ENCODE peak calls at places on chromosome 17, in nine cellular contexts. M, L, N, Z, K, E, S, D and T are unnamed samples.

GRCh38 chr17:4901648-4902344 is 1.1 kb downstream of the CHRNE start:
- DNase-seq in N (no peak), D (no peak), Z (peak; percentile 75), E (peak; percentile 50), S (no peak), L (no peak), M (no peak), K (peak; percentile 86), T (no peak)

GRCh38 chr17:3556905-3557767 is 476 bp downstream of the TRPV3 start:
- DNase-seq in E (no peak), D (no peak), S (no peak), Z (peak; percentile 40), M (no peak), L (no peak), N (no peak), K (no peak), T (no peak)

GRCh38 chr17:48613862-48614694 is 1.0 kb downstream of the HOXB8 start:
- DNase-seq in L (no peak), K (no peak), D (no peak), N (no peak), Z (peak; percentile 65), S (peak; percentile 69), E (no peak), M (no peak), T (no peak)

GRCh38 chr17:64780096-64781012 is 118.2 kb upstream of the SMURF2 start:
- DNase-seq in N (peak; percentile 87), E (peak; percentile 84), S (peak; percentile 62), D (peak; percentile 24), K (peak; percentile 93), M (no peak), Z (peak; percentile 92), L (peak; percentile 10), T (peak; percentile 68)

GRCh38 chr17:29205047-29205446 is 24.8 kb upstream of the MYO18A start:
- DNase-seq in D (no peak), N (no peak), L (no peak), K (no peak), Z (no peak), M (no peak), S (no peak), E (no peak), T (peak; percentile 25)

GRCh38 chr17:72308744-72309395 is 188.1 kb downstream of the SOX9 start:
- DNase-seq in M (no peak), E (no peak), D (no peak), L (no peak), Z (no peak), S (peak; percentile 33), K (no peak), N (no peak), T (no peak)

GRCh38 chr17:81136366-81136765 is 28.9 kb upstream of the PVALEF start:
- DNase-seq in N (no peak), E (no peak), S (no peak), D (no peak), Z (no peak), L (no peak), K (no peak), M (no peak), T (no peak)

GRCh38 chr17:4480929-4481898 is 17.5 kb upstream of the SPNS2 start:
- DNase-seq in N (no peak), D (no peak), K (no peak), S (no peak), L (no peak), Z (peak; percentile 78), E (no peak), M (no peak), T (no peak)

GRCh38 chr17:62178579-62178978 is 113.5 kb upstream of the MED13 start:
- DNase-seq in E (no peak), D (no peak), M (no peak), K (no peak), S (peak; percentile 60), L (peak; percentile 2), Z (no peak), N (no peak), T (no peak)

GRCh38 chr17:81249233-81250040 is 10.3 kb downstream of the NDUFAF8 start:
- DNase-seq in D (no peak), S (peak; percentile 35), M (no peak), Z (no peak), L (peak; percentile 42), N (no peak), K (no peak), E (no peak), T (no peak)

GRCh38 chr17:75487351-75488070 is 27.8 kb downstream of the CASKIN2 start:
- DNase-seq in N (no peak), Z (no peak), L (no peak), D (no peak), K (peak; percentile 69), M (no peak), S (peak; percentile 4), E (no peak), T (no peak)

GRCh38 chr17:47776330-47777197 is 43.5 kb downstream of the TBX21 start:
- DNase-seq in L (peak; percentile 6), Z (no peak), E (no peak), S (peak; percentile 59), D (no peak), N (no peak), K (no peak), M (peak; percentile 17), T (peak; percentile 42)

GRCh38 chr17:51402881-51403280 is 142.5 kb downstream of the UTP18 start:
- DNase-seq in K (no peak), L (no peak), N (no peak), S (no peak), M (no peak), Z (no peak), E (no peak), D (no peak), T (no peak)

GRCh38 chr17:81067331-81067730 is 32.4 kb downstream of the BAIAP2 start:
- DNase-seq in Z (no peak), N (no peak), L (no peak), S (no peak), E (no peak), M (no peak), D (no peak), K (no peak), T (no peak)

DNA sequence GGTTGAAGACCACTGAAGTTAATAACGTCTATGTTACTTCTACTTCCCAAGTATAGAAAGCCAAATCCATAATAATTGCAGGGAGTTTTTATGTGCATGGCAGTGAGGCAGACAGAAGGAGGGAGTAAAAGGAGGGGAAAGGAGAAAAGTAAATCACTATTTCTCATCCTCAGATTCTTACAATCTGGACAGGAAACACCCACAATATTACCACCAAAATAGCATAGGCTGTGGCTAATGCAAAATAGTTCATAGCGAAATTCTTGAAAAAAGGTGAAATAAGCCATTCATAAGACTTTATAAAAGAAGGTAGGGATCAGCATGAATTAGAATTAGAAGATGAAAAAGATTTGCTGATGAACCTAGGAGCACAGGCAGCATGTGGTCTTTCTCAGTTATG is 128.1 kb downstream of the KCNJ2 start:
- DNase-seq in E (no peak), L (no peak), S (no peak), Z (no peak), M (no peak), N (no peak), K (no peak), D (no peak), T (no peak)
- H3K9me3 ChIP-seq in E (no peaks in the 10 kb centered on the region), L (no peaks in the 10 kb centered on the region), S (no peaks in the 10 kb centered on the region), Z (no peaks in the 10 kb centered on the region), M (no peaks in the 10 kb centered on the region), N (no peaks in the 10 kb centered on the region), K (no peaks in the 10 kb centered on the region), D (no peaks in the 10 kb centered on the region), T (no peaks in the 10 kb centered on the region)

GRCh38 chr17:27490391-27490790 is 34.1 kb downstream of the KSR1 start:
- DNase-seq in E (no peak), L (no peak), D (no peak), M (no peak), K (no peak), N (no peak), Z (no peak), S (no peak), T (no peak)
- H3K4me1 ChIP-seq in E (peaks cover 5% of the 10 kb centered on the region), L (peaks cover 15% of the 10 kb centered on the region), D (no peaks in the 10 kb centered on the region), M (no peaks in the 10 kb centered on the region), K (peaks cover 55% of the 10 kb centered on the region), N (peaks cover 34% of the 10 kb centered on the region), Z (peaks cover 6% of the 10 kb centered on the region), S (peaks cover 33% of the 10 kb centered on the region), T (peaks cover 31% of the 10 kb centered on the region)

GRCh38 chr17:52762794-52763167 is 604.3 kb upstream of the CA10 start:
- DNase-seq in E (no peak), K (no peak), Z (no peak), S (no peak), D (no peak), M (no peak), L (no peak), N (no peak), T (no peak)
- H3K9me3 ChIP-seq in E (no peaks in the 10 kb centered on the region), K (no peaks in the 10 kb centered on the region), Z (peaks cover 7% of the 10 kb centered on the region), S (peaks cover 11% of the 10 kb centered on the region), D (no peaks in the 10 kb centered on the region), M (no peaks in the 10 kb centered on the region), L (peaks cover 3% of the 10 kb centered on the region), N (no peaks in the 10 kb centered on the region), T (no peaks in the 10 kb centered on the region)

GRCh38 chr17:77365584-77366186 is 224.9 kb downstream of the SEC14L1 start:
- DNase-seq in Z (peak; percentile 73), S (peak; percentile 92), K (peak; percentile 66), L (peak; percentile 89), M (no peak), N (no peak), D (peak; percentile 70), E (peak; percentile 92), T (peak; percentile 95)

GRCh38 chr17:77364941-77365583 is 224.3 kb downstream of the SEC14L1 start:
- DNase-seq in M (no peak), L (no peak), S (no peak), Z (no peak), N (no peak), D (no peak), E (no peak), K (no peak), T (no peak)

GRCh38 chr17:77364381-77364911 is 223.7 kb downstream of the SEC14L1 start:
- DNase-seq in D (no peak), S (no peak), E (no peak), L (no peak), N (no peak), Z (peak; percentile 24), M (no peak), K (peak; percentile 56), T (no peak)

GRCh38 chr17:77366206-77366557 is 225.4 kb downstream of the SEC14L1 start:
- DNase-seq in M (no peak), E (no peak), Z (no peak), L (no peak), N (no peak), S (no peak), K (no peak), D (no peak), T (no peak)

GRCh38 chr17:77366558-77367245 is 225.9 kb downstream of the SEC14L1 start:
- DNase-seq in L (no peak), D (peak; percentile 30), Z (peak; percentile 56), N (peak; percentile 42), M (no peak), E (no peak), K (no peak), S (peak; percentile 93), T (no peak)
- H3K4me1 ChIP-seq in L (peaks cover 51% of the 10 kb centered on the region), D (peaks cover 18% of the 10 kb centered on the region), Z (peaks cover 37% of the 10 kb centered on the region), N (peaks cover 24% of the 10 kb centered on the region), M (peaks cover 86% of the 10 kb centered on the region), E (peaks cover 39% of the 10 kb centered on the region), K (peaks cover 43% of the 10 kb centered on the region), S (peaks cover 65% of the 10 kb centered on the region), T (peaks cover 65% of the 10 kb centered on the region)

DNA sequence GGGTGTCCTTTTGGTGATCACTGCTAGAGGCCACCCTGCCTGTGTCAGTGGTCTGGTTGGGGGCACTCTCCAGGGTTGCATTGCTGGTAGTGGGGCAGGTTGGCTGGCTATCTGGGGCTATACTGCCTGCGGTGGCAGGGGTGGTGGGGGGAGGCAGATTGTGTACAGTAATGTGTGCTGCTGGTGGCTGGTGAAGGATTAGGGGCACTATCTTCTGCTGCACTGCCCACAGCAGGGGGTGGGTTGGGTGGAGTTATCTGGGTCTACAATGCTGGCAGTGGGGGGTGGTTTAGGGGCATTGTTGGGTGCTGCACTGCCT is 204.0 kb upstream of the WSB1 start:
- DNase-seq in D (no peak), K (no peak), N (no peak), Z (no peak), L (no peak), E (no peak), M (no peak), S (no peak), T (no peak)
- H3K9me3 ChIP-seq in D (no peaks in the 10 kb centered on the region), K (no peaks in the 10 kb centered on the region), N (peaks cover 55% of the 10 kb centered on the region), Z (no peaks in the 10 kb centered on the region), L (no peaks in the 10 kb centered on the region), E (no peaks in the 10 kb centered on the region), M (no peaks in the 10 kb centered on the region), S (no peaks in the 10 kb centered on the region), T (no peaks in the 10 kb centered on the region)